ENCODE peak calls at places on chromosomes 1 and 21, in ten cellular contexts. One of them, this sample, is unnamed.

GRCh38 chr1:41532206-41532975 is 47.9 kb upstream of the EDN2 start:
- DNase-seq in EH: no peak
- DNase-seq in memory B cell: no peak
- DNase-seq in adipocyte: no peak
- DNase-seq in GM20000: no peak
- DNase-seq in CD8-positive, alpha-beta T cell: no peak
- DNase-seq in stimulated activated CD4-positive, alpha-beta T cell treated with anti-CD3 and anti-CD28 coated beads, Interleukin-15, amount 100 ng/mL, for 48 hours: no peak
- DNase-seq in Peyer's patch: no peak
- DNase-seq in BJ: no peak
- DNase-seq in choroid plexus epithelial cell: no peak
- DNase-seq in this sample: no peak

GRCh38 chr1:91754348-91754747 is 131.6 kb downstream of the TGFBR3 start:
- DNase-seq in EH: peak; percentile 52
- DNase-seq in memory B cell: no peak
- DNase-seq in adipocyte: peak; percentile 49
- DNase-seq in GM20000: peak; percentile 36
- DNase-seq in CD8-positive, alpha-beta T cell: no peak
- DNase-seq in stimulated activated CD4-positive, alpha-beta T cell treated with anti-CD3 and anti-CD28 coated beads, Interleukin-15, amount 100 ng/mL, for 48 hours: peak; percentile 66
- DNase-seq in Peyer's patch: no peak
- DNase-seq in BJ: no peak
- DNase-seq in choroid plexus epithelial cell: peak; percentile 57
- DNase-seq in this sample: no peak

GRCh38 chr1:33180226-33181037 is 1.4 kb downstream of the TRIM62 start:
- DNase-seq in EH: peak; percentile 92
- DNase-seq in memory B cell: no peak
- DNase-seq in adipocyte: peak; percentile 95
- DNase-seq in GM20000: peak; percentile 99
- DNase-seq in CD8-positive, alpha-beta T cell: peak; percentile 85
- DNase-seq in stimulated activated CD4-positive, alpha-beta T cell treated with anti-CD3 and anti-CD28 coated beads, Interleukin-15, amount 100 ng/mL, for 48 hours: peak; percentile 62
- DNase-seq in Peyer's patch: peak; percentile 92
- DNase-seq in BJ: no peak
- DNase-seq in choroid plexus epithelial cell: peak; percentile 92
- DNase-seq in this sample: peak; percentile 91

GRCh38 chr1:16181887-16182719 is 26.2 kb upstream of the EPHA2 start:
- DNase-seq in EH: peak; percentile 95
- DNase-seq in memory B cell: no peak
- DNase-seq in adipocyte: peak; percentile 95
- DNase-seq in GM20000: no peak
- DNase-seq in CD8-positive, alpha-beta T cell: no peak
- DNase-seq in stimulated activated CD4-positive, alpha-beta T cell treated with anti-CD3 and anti-CD28 coated beads, Interleukin-15, amount 100 ng/mL, for 48 hours: no peak
- DNase-seq in Peyer's patch: no peak
- DNase-seq in BJ: peak; percentile 65
- DNase-seq in choroid plexus epithelial cell: peak; percentile 95
- DNase-seq in this sample: peak; percentile 84

GRCh38 chr1:17725084-17725718 is 29.9 kb upstream of the ACTL8 start:
- DNase-seq in EH: no peak
- DNase-seq in memory B cell: no peak
- DNase-seq in adipocyte: no peak
- DNase-seq in GM20000: no peak
- DNase-seq in CD8-positive, alpha-beta T cell: no peak
- DNase-seq in stimulated activated CD4-positive, alpha-beta T cell treated with anti-CD3 and anti-CD28 coated beads, Interleukin-15, amount 100 ng/mL, for 48 hours: no peak
- DNase-seq in Peyer's patch: no peak
- DNase-seq in BJ: no peak
- DNase-seq in choroid plexus epithelial cell: no peak
- DNase-seq in this sample: no peak

GRCh38 chr1:34885405-34886247 is 26.1 kb upstream of the SMIM12 start:
- DNase-seq in EH: peak; percentile 58
- DNase-seq in memory B cell: peak; percentile 25
- DNase-seq in adipocyte: peak; percentile 49
- DNase-seq in GM20000: peak; percentile 69
- DNase-seq in CD8-positive, alpha-beta T cell: no peak
- DNase-seq in stimulated activated CD4-positive, alpha-beta T cell treated with anti-CD3 and anti-CD28 coated beads, Interleukin-15, amount 100 ng/mL, for 48 hours: no peak
- DNase-seq in Peyer's patch: peak; percentile 59
- DNase-seq in BJ: no peak
- DNase-seq in choroid plexus epithelial cell: peak; percentile 14
- DNase-seq in this sample: peak; percentile 15

GRCh38 chr21:37073417-37074194 is 552 bp downstream of the TTC3 start:
- DNase-seq in EH: peak; percentile 46
- DNase-seq in memory B cell: peak; percentile 83
- DNase-seq in adipocyte: peak; percentile 74
- DNase-seq in GM20000: peak; percentile 49
- DNase-seq in CD8-positive, alpha-beta T cell: peak; percentile 85
- DNase-seq in stimulated activated CD4-positive, alpha-beta T cell treated with anti-CD3 and anti-CD28 coated beads, Interleukin-15, amount 100 ng/mL, for 48 hours: peak; percentile 27
- DNase-seq in Peyer's patch: peak; percentile 70
- DNase-seq in BJ: no peak
- DNase-seq in choroid plexus epithelial cell: peak; percentile 37
- DNase-seq in this sample: peak; percentile 48

GRCh38 chr1:10630661-10631120 is 155.9 kb downstream of the PEX14 start:
- DNase-seq in EH: no peak
- DNase-seq in memory B cell: no peak
- DNase-seq in adipocyte: no peak
- DNase-seq in GM20000: no peak
- DNase-seq in CD8-positive, alpha-beta T cell: no peak
- DNase-seq in stimulated activated CD4-positive, alpha-beta T cell treated with anti-CD3 and anti-CD28 coated beads, Interleukin-15, amount 100 ng/mL, for 48 hours: no peak
- DNase-seq in Peyer's patch: no peak
- DNase-seq in BJ: no peak
- DNase-seq in choroid plexus epithelial cell: no peak
- DNase-seq in this sample: no peak

GRCh38 chr1:205241366-205242030 is 13.8 kb downstream of the TMCC2 start:
- DNase-seq in EH: no peak
- DNase-seq in memory B cell: no peak
- DNase-seq in adipocyte: no peak
- DNase-seq in GM20000: no peak
- DNase-seq in CD8-positive, alpha-beta T cell: no peak
- DNase-seq in stimulated activated CD4-positive, alpha-beta T cell treated with anti-CD3 and anti-CD28 coated beads, Interleukin-15, amount 100 ng/mL, for 48 hours: no peak
- DNase-seq in Peyer's patch: no peak
- DNase-seq in BJ: no peak
- DNase-seq in choroid plexus epithelial cell: no peak
- DNase-seq in this sample: no peak

GRCh38 chr1:99728494-99729235 is 37.8 kb downstream of the FRRS1 start:
- DNase-seq in EH: peak; percentile 32
- DNase-seq in memory B cell: no peak
- DNase-seq in adipocyte: no peak
- DNase-seq in GM20000: no peak
- DNase-seq in CD8-positive, alpha-beta T cell: no peak
- DNase-seq in stimulated activated CD4-positive, alpha-beta T cell treated with anti-CD3 and anti-CD28 coated beads, Interleukin-15, amount 100 ng/mL, for 48 hours: no peak
- DNase-seq in Peyer's patch: no peak
- DNase-seq in BJ: no peak
- DNase-seq in choroid plexus epithelial cell: peak; percentile 41
- DNase-seq in this sample: peak; percentile 86

This sample was measured in lung microvascular endothelial cell.